ENCODE peak calls at places on chromosomes 7 and 10, in seven cellular contexts. L is head of caudate nucleus, Z is activated T-cell treated with anti-CD3 and anti-CD28 coated beads for 48 hours, D is cardiac fibroblast, J is NCI-H1105 treated with DMSO at 0.1 percent for 48 hours, V is SK-MEL-5, W is NCI-H1092 treated with DMSO at 0.1 percent for 48 hours. F is an unnamed sample.

GRCh38 chr10:21746118-21746517 is 212.1 kb downstream of the MLLT10 start:
- DNase-seq in L (no peak), Z (no peak), D (no peak), J (no peak), V (no peak), W (no peak), F (no peak)

GRCh38 chr7:113891031-113891350 is 27.8 kb downstream of the PPP1R3A start:
- DNase-seq in L (no peak), Z (no peak), D (no peak), J (no peak), V (no peak), W (no peak), F (no peak)

GRCh38 chr7:114622189-114622588 is 207.6 kb downstream of the FOXP2 start:
- DNase-seq in L (no peak), Z (no peak), D (no peak), J (peak), V (no peak), W (peak), F (no peak)

GRCh38 chr10:116760919-116761318 is 18.6 kb upstream of the HSPA12A start:
- DNase-seq in L (no peak), Z (no peak), D (peak), J (no peak), V (no peak), W (no peak), F (no peak)

GRCh38 chr7:43135129-43135528 is 22.7 kb downstream of the HECW1 start:
- DNase-seq in L (no peak), Z (no peak), D (no peak), J (no peak), V (no peak), W (no peak), F (no peak)

GRCh38 chr7:35487402-35487801 is 207.5 kb downstream of the HERPUD2 start:
- DNase-seq in L (no peak), Z (no peak), D (no peak), J (no peak), V (no peak), W (no peak), F (no peak)

GRCh38 chr7:115558186-115558585 is 472.4 kb downstream of the TFEC start:
- DNase-seq in L (no peak), Z (no peak), D (peak), J (no peak), V (no peak), W (no peak), F (no peak)

GRCh38 chr7:150976529-150977381 is 1.4 kb downstream of the KCNH2 start:
- DNase-seq in L (no peak), Z (no peak), D (no peak), J (no peak), V (no peak), W (no peak), F (no peak)

GRCh38 chr7:67301667-67302066 is 305.0 kb downstream of the TYW1 start:
- DNase-seq in L (no peak), Z (no peak), D (peak), J (no peak), V (no peak), W (no peak), F (no peak)

GRCh38 chr10:76523215-76523614 is 1091.8 kb downstream of the LRMDA start:
- DNase-seq in L (no peak), Z (no peak), D (peak), J (no peak), V (no peak), W (no peak), F (no peak)

GRCh38 chr7:66860767-66861166 is 60.3 kb upstream of the TMEM248 start:
- DNase-seq in L (no peak), Z (no peak), D (no peak), J (no peak), V (no peak), W (no peak), F (no peak)

GRCh38 chr10:104548090-104548489 is 93.0 kb upstream of the SORCS3 start:
- DNase-seq in L (no peak), Z (no peak), D (peak), J (no peak), V (no peak), W (no peak), F (no peak)

GRCh38 chr10:29861811-29862505 is 197.4 kb downstream of the JCAD start:
- DNase-seq in L (no peak), Z (no peak), D (no peak), J (no peak), V (no peak), W (no peak), F (no peak)

GRCh38 chr10:73581912-73582311 is 9.2 kb downstream of the USP54 start:
- DNase-seq in L (no peak), Z (no peak), D (no peak), J (no peak), V (no peak), W (no peak), F (no peak)

GRCh38 chr10:61836233-61836887 is 65.1 kb upstream of the ARID5B start:
- DNase-seq in L (no peak), Z (no peak), D (peak), J (no peak), V (peak), W (peak), F (no peak)

GRCh38 chr10:6162589-6163356 is 40.0 kb upstream of the PFKFB3 start:
- DNase-seq in L (no peak), Z (no peak), D (no peak), J (no peak), V (peak), W (no peak), F (no peak)

GRCh38 chr10:121608669-121609190 is 10.5 kb upstream of the FGFR2 start:
- DNase-seq in L (peak), Z (peak), D (no peak), J (peak), V (peak), W (peak), F (peak)

GRCh38 chr10:132774905-132775863 is 10.8 kb downstream of the NKX6-2 start:
- DNase-seq in L (peak), Z (no peak), D (no peak), J (no peak), V (no peak), W (no peak), F (peak)